ENCODE peak calls at places on chromosome 20, in seven cellular contexts. M, L, A, R, V, C and Q are unnamed samples.

GRCh38 chr20:45469336-45470261 is at the start of gene WFDC2:
- DNase-seq in M (no peak), L (no peak), A (no peak), R (no peak), V (peak; percentile 90), C (no peak), Q (no peak)

GRCh38 chr20:40993794-40994540 is 34.7 kb upstream of the TOP1 start:
- DNase-seq in M (no peak), L (no peak), A (no peak), R (no peak), V (no peak), C (no peak), Q (no peak)

GRCh38 chr20:62025832-62026563 is 39.7 kb downstream of the TAF4 start:
- DNase-seq in M (peak; percentile 32), L (peak; percentile 12), A (no peak), R (no peak), V (no peak), C (peak; percentile 90), Q (no peak)

GRCh38 chr20:56730003-56730402 is 100.9 kb downstream of the TFAP2C start:
- DNase-seq in M (no peak), L (no peak), A (no peak), R (no peak), V (no peak), C (no peak), Q (no peak)

GRCh38 chr20:10074513-10074912 is 39.7 kb downstream of the ANKEF1 start:
- DNase-seq in M (peak; percentile 63), L (peak; percentile 78), A (peak; percentile 51), R (peak; percentile 63), V (no peak), C (peak; percentile 82), Q (peak; percentile 40)

GRCh38 chr20:63268671-63269439 is 3.8 kb upstream of the ARFGAP1 start:
- DNase-seq in M (no peak), L (no peak), A (no peak), R (no peak), V (no peak), C (no peak), Q (no peak)

GRCh38 chr20:53734006-53734688 is 140.5 kb upstream of the ZNF217 start:
- DNase-seq in M (no peak), L (no peak), A (no peak), R (no peak), V (no peak), C (no peak), Q (no peak)

GRCh38 chr20:52035498-52035897 is 156.1 kb downstream of the ZFP64 start:
- DNase-seq in M (no peak), L (no peak), A (no peak), R (no peak), V (no peak), C (no peak), Q (no peak)

GRCh38 chr20:55953201-55953600 is 52.1 kb downstream of the CBLN4 start:
- DNase-seq in M (no peak), L (no peak), A (no peak), R (no peak), V (no peak), C (no peak), Q (no peak)

GRCh38 chr20:21729316-21729715 is 23.9 kb downstream of the PAX1 start:
- DNase-seq in M (no peak), L (no peak), A (no peak), R (no peak), V (no peak), C (no peak), Q (no peak)

GRCh38 chr20:58583586-58583985 is 67.5 kb upstream of the STX16 start:
- DNase-seq in M (no peak), L (no peak), A (no peak), R (peak; percentile 5), V (no peak), C (no peak), Q (no peak)

GRCh38 chr20:53609501-53610445 is 16.1 kb upstream of the ZNF217 start:
- DNase-seq in M (no peak), L (no peak), A (no peak), R (peak; percentile 48), V (peak; percentile 77), C (peak; percentile 56), Q (peak; percentile 77)

GRCh38 chr20:41616228-41616627 is 1.9 kb downstream of the CHD6 start:
- DNase-seq in M (peak; percentile 16), L (no peak), A (no peak), R (no peak), V (no peak), C (peak; percentile 40), Q (no peak)

GRCh38 chr20:48723308-48724264 is 104.2 kb downstream of the PREX1 start:
- DNase-seq in M (no peak), L (no peak), A (no peak), R (peak; percentile 85), V (peak; percentile 73), C (peak; percentile 82), Q (no peak)

GRCh38 chr20:48695255-48695654 is 132.5 kb downstream of the PREX1 start:
- DNase-seq in M (no peak), L (no peak), A (no peak), R (no peak), V (peak; percentile 16), C (no peak), Q (no peak)

GRCh38 chr20:54051019-54051418 is 19.4 kb downstream of the BCAS1 start:
- DNase-seq in M (no peak), L (no peak), A (no peak), R (no peak), V (no peak), C (no peak), Q (no peak)

GRCh38 chr20:1291191-1291741 is 25.2 kb downstream of the SNPH start:
- DNase-seq in M (no peak), L (no peak), A (no peak), R (no peak), V (no peak), C (peak; percentile 56), Q (no peak)

GRCh38 chr20:2748551-2749342 is 51.7 kb downstream of the CPXM1 start:
- DNase-seq in M (no peak), L (no peak), A (no peak), R (no peak), V (no peak), C (no peak), Q (no peak)

GRCh38 chr20:9375221-9375681 is 139.1 kb upstream of the LAMP5 start:
- DNase-seq in M (no peak), L (no peak), A (no peak), R (no peak), V (no peak), C (no peak), Q (no peak)

GRCh38 chr20:59177266-59178250 is 13.9 kb downstream of the ZNF831 start:
- DNase-seq in M (no peak), L (no peak), A (no peak), R (no peak), V (no peak), C (no peak), Q (peak; percentile 13)

GRCh38 chr20:6160736-6161135 is 37.9 kb upstream of the FERMT1 start:
- DNase-seq in M (no peak), L (no peak), A (no peak), R (no peak), V (no peak), C (no peak), Q (no peak)

GRCh38 chr20:49987015-49987867 is 4.5 kb downstream of the SNAI1 start:
- DNase-seq in M (no peak), L (no peak), A (no peak), R (no peak), V (no peak), C (peak; percentile 34), Q (no peak)

GRCh38 chr20:49984426-49985153 is 1.8 kb downstream of the SNAI1 start:
- DNase-seq in M (no peak), L (no peak), A (no peak), R (no peak), V (no peak), C (peak; percentile 36), Q (no peak)

GRCh38 chr20:49985157-49985556 is 2.4 kb downstream of the SNAI1 start:
- DNase-seq in M (no peak), L (no peak), A (no peak), R (no peak), V (no peak), C (no peak), Q (no peak)

GRCh38 chr20:49985617-49986016 is 2.8 kb downstream of the SNAI1 start:
- DNase-seq in M (no peak), L (no peak), A (no peak), R (no peak), V (no peak), C (no peak), Q (no peak)

DNA sequence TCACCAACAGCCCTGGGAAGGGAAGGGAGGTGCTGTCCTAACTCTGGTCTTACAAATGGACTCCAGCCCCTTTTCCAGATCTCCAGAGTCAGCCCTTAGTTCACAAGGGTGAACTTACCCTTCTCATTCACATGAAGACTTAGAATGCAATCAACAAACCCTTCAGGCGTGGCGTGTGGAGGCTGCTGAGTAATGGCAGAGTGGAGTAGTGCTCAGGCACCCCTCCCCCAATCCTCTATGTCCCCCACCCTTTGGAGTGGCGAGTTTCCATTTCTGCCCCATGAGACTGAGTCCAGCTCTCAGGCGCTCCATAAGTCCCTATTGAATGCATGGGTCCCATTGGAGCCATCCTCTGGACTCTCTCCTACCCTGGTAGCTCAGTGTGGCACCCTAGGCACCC is 3.3 kb downstream of the SNAI1 start:
- DNase-seq in M (no peak), L (no peak), A (no peak), R (no peak), V (no peak), C (peak; percentile 37), Q (no peak)
- H3K4me3 ChIP-seq in M (peak overlapping the region; percentile 20), L (peak overlapping the region; percentile 58), A (no peak overlapping the region), R (peak overlapping the region; percentile 54), V (peak overlapping the region; percentile 59), C (peak overlapping the region; percentile 74), Q (no peak overlapping the region)

GRCh38 chr20:44448753-44449546 is 26.7 kb upstream of the TTPAL start:
- DNase-seq in M (no peak), L (no peak), A (no peak), R (no peak), V (no peak), C (peak; percentile 26), Q (peak; percentile 78)
- TF ChIP-seq CTCF in M (peak; percentile 23), L (peak; percentile 29), A (no peak), R (no peak), V (peak; percentile 27), C (peak; percentile 47), Q (peak; percentile 45)

GRCh38 chr20:24134284-24134683 is 145.7 kb upstream of the GGTLC1 start:
- DNase-seq in M (no peak), L (no peak), A (no peak), R (no peak), V (no peak), C (peak; percentile 18), Q (no peak)
- H3K4me3 ChIP-seq in M (no peak overlapping the region), L (no peak overlapping the region), A (no peak overlapping the region), R (no peak overlapping the region), V (no peak overlapping the region), C (no peak overlapping the region), Q (no peak overlapping the region)

GRCh38 chr20:37600486-37600885 is 72.8 kb upstream of the BLCAP start:
- DNase-seq in M (no peak), L (no peak), A (no peak), R (no peak), V (no peak), C (no peak), Q (no peak)
- TF ChIP-seq CTCF in M (no peak), L (no peak), A (no peak), R (no peak), V (no peak), C (no peak), Q (no peak)